ENCODE peak calls at places on chromosomes 16 and 17, in five cellular contexts. One of them, this sample, is unnamed.

GRCh38 chr17:81487487-81488275 is 24.9 kb downstream of the ACTG1 start:
- DNase-seq in GM23338: peak
- DNase-seq in colonic mucosa: peak
- DNase-seq in sigmoid colon: peak
- DNase-seq in fibroblast of villous mesenchyme: peak
- DNase-seq in this sample: peak

GRCh38 chr16:9135797-9136196 is 44.4 kb downstream of the HAPSTR1 start:
- DNase-seq in GM23338: no peak
- DNase-seq in colonic mucosa: no peak
- DNase-seq in sigmoid colon: peak
- DNase-seq in fibroblast of villous mesenchyme: peak
- DNase-seq in this sample: no peak

GRCh38 chr16:64406661-64407267 is 715.1 kb downstream of the CDH11 start:
- DNase-seq in GM23338: no peak
- DNase-seq in colonic mucosa: no peak
- DNase-seq in sigmoid colon: no peak
- DNase-seq in fibroblast of villous mesenchyme: peak
- DNase-seq in this sample: no peak

GRCh38 chr16:25859645-25860044 is 167.9 kb downstream of the HS3ST4 start:
- DNase-seq in GM23338: no peak
- DNase-seq in colonic mucosa: no peak
- DNase-seq in sigmoid colon: no peak
- DNase-seq in fibroblast of villous mesenchyme: no peak
- DNase-seq in this sample: no peak

GRCh38 chr17:50480854-50481490 is 2.3 kb downstream of the RSAD1 start:
- DNase-seq in GM23338: no peak
- DNase-seq in colonic mucosa: no peak
- DNase-seq in sigmoid colon: no peak
- DNase-seq in fibroblast of villous mesenchyme: no peak
- DNase-seq in this sample: no peak

GRCh38 chr17:78358538-78359215 is 1.2 kb downstream of the SOCS3 start:
- DNase-seq in GM23338: peak
- DNase-seq in colonic mucosa: peak
- DNase-seq in sigmoid colon: no peak
- DNase-seq in fibroblast of villous mesenchyme: peak
- DNase-seq in this sample: peak

GRCh38 chr17:29570521-29570920 is 2.0 kb downstream of the TP53I13 start:
- DNase-seq in GM23338: no peak
- DNase-seq in colonic mucosa: peak
- DNase-seq in sigmoid colon: peak
- DNase-seq in fibroblast of villous mesenchyme: no peak
- DNase-seq in this sample: peak

GRCh38 chr16:75035410-75035968 is 36.7 kb downstream of the ZNRF1 start:
- DNase-seq in GM23338: no peak
- DNase-seq in colonic mucosa: no peak
- DNase-seq in sigmoid colon: no peak
- DNase-seq in fibroblast of villous mesenchyme: no peak
- DNase-seq in this sample: no peak

GRCh38 chr16:20865420-20866126 is 34.6 kb downstream of the DCUN1D3 start:
- DNase-seq in GM23338: no peak
- DNase-seq in colonic mucosa: no peak
- DNase-seq in sigmoid colon: no peak
- DNase-seq in fibroblast of villous mesenchyme: peak
- DNase-seq in this sample: no peak

GRCh38 chr17:17379197-17379991 is 76.2 kb downstream of the NT5M start:
- DNase-seq in GM23338: no peak
- DNase-seq in colonic mucosa: no peak
- DNase-seq in sigmoid colon: no peak
- DNase-seq in fibroblast of villous mesenchyme: peak
- DNase-seq in this sample: no peak

GRCh38 chr17:48483004-48483403 is 47.8 kb downstream of the HOXB1 start:
- DNase-seq in GM23338: no peak
- DNase-seq in colonic mucosa: no peak
- DNase-seq in sigmoid colon: no peak
- DNase-seq in fibroblast of villous mesenchyme: no peak
- DNase-seq in this sample: no peak

GRCh38 chr17:6627019-6627418 is 13.5 kb downstream of the KIAA0753 start:
- DNase-seq in GM23338: no peak
- DNase-seq in colonic mucosa: no peak
- DNase-seq in sigmoid colon: no peak
- DNase-seq in fibroblast of villous mesenchyme: no peak
- DNase-seq in this sample: no peak

GRCh38 chr17:74116087-74116717 is 87.3 kb upstream of the RPL38 start:
- DNase-seq in GM23338: no peak
- DNase-seq in colonic mucosa: no peak
- DNase-seq in sigmoid colon: no peak
- DNase-seq in fibroblast of villous mesenchyme: no peak
- DNase-seq in this sample: no peak

GRCh38 chr17:47235506-47235905 is 18.1 kb upstream of the ITGB3 start:
- DNase-seq in GM23338: no peak
- DNase-seq in colonic mucosa: no peak
- DNase-seq in sigmoid colon: no peak
- DNase-seq in fibroblast of villous mesenchyme: no peak
- DNase-seq in this sample: no peak

GRCh38 chr16:29009050-29009837 is 24.4 kb downstream of the LAT start:
- DNase-seq in GM23338: no peak
- DNase-seq in colonic mucosa: no peak
- DNase-seq in sigmoid colon: no peak
- DNase-seq in fibroblast of villous mesenchyme: no peak
- DNase-seq in this sample: no peak

GRCh38 chr16:87298857-87299465 is 18.2 kb downstream of the C16orf95 start:
- DNase-seq in GM23338: no peak
- DNase-seq in colonic mucosa: no peak
- DNase-seq in sigmoid colon: no peak
- DNase-seq in fibroblast of villous mesenchyme: no peak
- DNase-seq in this sample: no peak

GRCh38 chr17:50564916-50565315 is 4.4 kb downstream of the CACNA1G start:
- DNase-seq in GM23338: no peak
- DNase-seq in colonic mucosa: peak
- DNase-seq in sigmoid colon: peak
- DNase-seq in fibroblast of villous mesenchyme: peak
- DNase-seq in this sample: peak

GRCh38 chr17:1467258-1467657 is 11.2 kb upstream of the CRK start:
- DNase-seq in GM23338: no peak
- DNase-seq in colonic mucosa: no peak
- DNase-seq in sigmoid colon: no peak
- DNase-seq in fibroblast of villous mesenchyme: no peak
- DNase-seq in this sample: peak

GRCh38 chr16:87850009-87851006 is 19.0 kb downstream of the SLC7A5 start:
- DNase-seq in GM23338: peak
- DNase-seq in colonic mucosa: peak
- DNase-seq in sigmoid colon: no peak
- DNase-seq in fibroblast of villous mesenchyme: peak
- DNase-seq in this sample: peak

GRCh38 chr16:78503501-78504110 is 404.2 kb downstream of the WWOX start:
- DNase-seq in GM23338: peak
- DNase-seq in colonic mucosa: peak
- DNase-seq in sigmoid colon: peak
- DNase-seq in fibroblast of villous mesenchyme: peak
- DNase-seq in this sample: peak

GRCh38 chr16:1167276-1168107 is 14.6 kb downstream of the CACNA1H start:
- DNase-seq in GM23338: peak
- DNase-seq in colonic mucosa: no peak
- DNase-seq in sigmoid colon: no peak
- DNase-seq in fibroblast of villous mesenchyme: no peak
- DNase-seq in this sample: no peak

GRCh38 chr17:6496636-6497441 is 52.6 kb downstream of the PIMREG start:
- DNase-seq in GM23338: no peak
- DNase-seq in colonic mucosa: no peak
- DNase-seq in sigmoid colon: peak
- DNase-seq in fibroblast of villous mesenchyme: no peak
- DNase-seq in this sample: no peak

GRCh38 chr16:57846078-57846697 is 43.9 kb upstream of the KIFC3 start:
- DNase-seq in GM23338: peak
- DNase-seq in colonic mucosa: no peak
- DNase-seq in sigmoid colon: no peak
- DNase-seq in fibroblast of villous mesenchyme: no peak
- DNase-seq in this sample: no peak

GRCh38 chr17:43025290-43025657 is 243 bp downstream of the RND2 start:
- DNase-seq in GM23338: peak
- DNase-seq in colonic mucosa: no peak
- DNase-seq in sigmoid colon: no peak
- DNase-seq in fibroblast of villous mesenchyme: no peak
- DNase-seq in this sample: no peak

GRCh38 chr16:65936096-65936495 is 430.4 kb upstream of the CDH5 start:
- DNase-seq in GM23338: no peak
- DNase-seq in colonic mucosa: no peak
- DNase-seq in sigmoid colon: no peak
- DNase-seq in fibroblast of villous mesenchyme: peak
- DNase-seq in this sample: no peak

GRCh38 chr16:72857841-72858594 is 189.9 kb downstream of the ZFHX3 start:
- DNase-seq in GM23338: no peak
- DNase-seq in colonic mucosa: no peak
- DNase-seq in sigmoid colon: no peak
- DNase-seq in fibroblast of villous mesenchyme: no peak
- DNase-seq in this sample: no peak

GRCh38 chr16:1012135-1012534 is 30.6 kb downstream of the SOX8 start:
- DNase-seq in GM23338: no peak
- DNase-seq in colonic mucosa: no peak
- DNase-seq in sigmoid colon: no peak
- DNase-seq in fibroblast of villous mesenchyme: no peak
- DNase-seq in this sample: no peak

GRCh38 chr17:16529906-16530305 is 37.9 kb upstream of the LRRC75A start:
- DNase-seq in GM23338: no peak
- DNase-seq in colonic mucosa: no peak
- DNase-seq in sigmoid colon: no peak
- DNase-seq in fibroblast of villous mesenchyme: no peak
- DNase-seq in this sample: no peak

GRCh38 chr17:28372945-28373274 is 1.4 kb downstream of the SARM1 start:
- DNase-seq in GM23338: no peak
- DNase-seq in colonic mucosa: no peak
- DNase-seq in sigmoid colon: no peak
- DNase-seq in fibroblast of villous mesenchyme: no peak
- DNase-seq in this sample: no peak

GRCh38 chr17:65527857-65528591 is 33.4 kb downstream of the AXIN2 start:
- DNase-seq in GM23338: no peak
- DNase-seq in colonic mucosa: no peak
- DNase-seq in sigmoid colon: no peak
- DNase-seq in fibroblast of villous mesenchyme: no peak
- DNase-seq in this sample: no peak

GRCh38 chr17:57782642-57783337 is 37.7 kb upstream of the CCDC182 start:
- DNase-seq in GM23338: no peak
- DNase-seq in colonic mucosa: no peak
- DNase-seq in sigmoid colon: no peak
- DNase-seq in fibroblast of villous mesenchyme: no peak
- DNase-seq in this sample: no peak

GRCh38 chr17:81040791-81041337 is 5.9 kb downstream of the BAIAP2 start:
- DNase-seq in GM23338: peak
- DNase-seq in colonic mucosa: no peak
- DNase-seq in sigmoid colon: no peak
- DNase-seq in fibroblast of villous mesenchyme: no peak
- DNase-seq in this sample: no peak

GRCh38 chr17:21452377-21453143 is 76.4 kb downstream of the KCNJ12 start:
- DNase-seq in GM23338: peak
- DNase-seq in colonic mucosa: peak
- DNase-seq in sigmoid colon: peak
- DNase-seq in fibroblast of villous mesenchyme: peak
- DNase-seq in this sample: peak
- TF ChIP-seq CTCF in GM23338: peak
- TF ChIP-seq CTCF in colonic mucosa: peak
- TF ChIP-seq CTCF in sigmoid colon: peak
- TF ChIP-seq CTCF in fibroblast of villous mesenchyme: peak
- TF ChIP-seq CTCF in this sample: no peak

GRCh38 chr16:85245307-85246172 is 133.3 kb upstream of the CIBAR2 start:
- DNase-seq in GM23338: peak
- DNase-seq in colonic mucosa: peak
- DNase-seq in sigmoid colon: peak
- DNase-seq in fibroblast of villous mesenchyme: peak
- DNase-seq in this sample: no peak
- TF ChIP-seq CTCF in GM23338: peak
- TF ChIP-seq CTCF in colonic mucosa: peak
- TF ChIP-seq CTCF in sigmoid colon: peak
- TF ChIP-seq CTCF in fibroblast of villous mesenchyme: peak
- TF ChIP-seq CTCF in this sample: peak

DNA sequence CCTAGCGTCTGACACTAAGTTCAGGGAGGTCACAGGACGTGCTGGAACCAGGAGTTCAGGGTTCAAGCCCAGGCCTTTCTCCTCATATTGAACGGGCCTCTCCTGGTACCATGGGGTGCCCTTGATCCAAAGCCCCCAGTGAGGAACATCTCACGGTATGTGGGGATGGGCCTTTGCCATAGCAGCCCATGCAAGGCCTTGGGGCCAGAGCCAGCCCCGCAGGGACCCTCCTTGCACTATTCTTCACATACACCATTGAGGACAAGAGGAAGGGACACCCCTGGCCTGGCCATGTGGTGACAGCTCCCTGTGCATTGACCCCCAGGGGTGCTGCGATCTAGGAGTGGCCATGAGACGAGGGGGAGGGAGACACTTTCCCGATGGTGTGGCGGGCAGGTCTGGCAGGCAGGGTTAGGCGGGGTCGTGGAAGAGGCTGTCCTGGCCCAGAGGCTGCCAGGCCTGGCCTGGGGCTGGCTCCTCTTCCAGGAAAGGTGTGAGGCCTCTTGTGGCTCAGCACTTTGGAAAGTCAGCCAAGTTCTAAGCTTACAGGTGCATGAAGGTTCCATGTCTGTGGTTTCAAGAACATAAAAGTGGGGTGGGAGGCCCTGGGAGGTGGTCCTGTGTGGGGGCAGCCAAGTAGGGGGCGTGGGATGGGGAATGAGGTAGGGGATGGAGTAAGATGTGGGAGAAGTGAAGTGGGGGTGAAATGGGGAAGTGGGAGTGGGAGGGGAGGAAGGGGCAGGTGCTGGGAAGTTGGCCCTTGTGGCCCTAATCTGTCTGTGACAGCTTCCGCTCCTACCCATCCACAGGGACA is 88.7 kb upstream of the CBX4 start:
- DNase-seq in GM23338: no peak
- DNase-seq in colonic mucosa: no peak
- DNase-seq in sigmoid colon: no peak
- DNase-seq in fibroblast of villous mesenchyme: no peak
- DNase-seq in this sample: no peak
- TF ChIP-seq CTCF in GM23338: no peak
- TF ChIP-seq CTCF in colonic mucosa: no peak
- TF ChIP-seq CTCF in sigmoid colon: no peak
- TF ChIP-seq CTCF in fibroblast of villous mesenchyme: no peak
- TF ChIP-seq CTCF in this sample: no peak

GRCh38 chr17:75135946-75136345 is 4.4 kb upstream of the NT5C start:
- DNase-seq in GM23338: no peak
- DNase-seq in colonic mucosa: no peak
- DNase-seq in sigmoid colon: no peak
- DNase-seq in fibroblast of villous mesenchyme: no peak
- DNase-seq in this sample: no peak
- TF ChIP-seq CTCF in GM23338: no peak
- TF ChIP-seq CTCF in colonic mucosa: no peak
- TF ChIP-seq CTCF in sigmoid colon: no peak
- TF ChIP-seq CTCF in fibroblast of villous mesenchyme: no peak
- TF ChIP-seq CTCF in this sample: no peak

This sample was measured in mucosa of descending colon.